ENCODE peak calls at places on chromosome X, in five cellular contexts. T is DMS79; K is astrocyte of the spinal cord; F is stimulated activated naive B cell treated with anti-CD40 and anti-IgM and Interleukin-4, amounts not matched to agents 10 μg/mL and 1 μg/mL and 100 μg/mL, for 72 hours; A is germinal center. E is an unnamed sample.

GRCh38 chrX:6279277-6279909 is 50.7 kb upstream of the NLGN4X start:
- DNase-seq in T (no peak), K (no peak), F (no peak), A (no peak), E (no peak)

GRCh38 chrX:50211510-50211909 is 6.9 kb downstream of the CCNB3 start:
- DNase-seq in T (no peak), K (no peak), F (no peak), A (no peak), E (peak)

GRCh38 chrX:143296521-143296920 is 220.8 kb downstream of the SPANXN3 start:
- DNase-seq in T (no peak), K (no peak), F (no peak), A (no peak), E (no peak)

GRCh38 chrX:7139202-7140081 is 8.1 kb upstream of the STS start:
- DNase-seq in T (no peak), K (peak), F (no peak), A (no peak), E (no peak)

GRCh38 chrX:136497556-136498048 is at the start of gene HTATSF1:
- DNase-seq in T (peak), K (no peak), F (no peak), A (peak), E (no peak)

GRCh38 chrX:19007868-19008267 is 24.0 kb upstream of the PHKA2 start:
- DNase-seq in T (no peak), K (no peak), F (no peak), A (no peak), E (no peak)

GRCh38 chrX:47489507-47490275 is 6.7 kb upstream of the ZNF41 start:
- DNase-seq in T (no peak), K (no peak), F (no peak), A (no peak), E (no peak)

GRCh38 chrX:26918633-26919032 is 544.5 kb downstream of the PPP4R3C start:
- DNase-seq in T (no peak), K (no peak), F (no peak), A (no peak), E (peak)

GRCh38 chrX:1464282-1465131 is 11.8 kb upstream of the ASMTL start:
- DNase-seq in T (no peak), K (no peak), F (no peak), A (no peak), E (peak)

GRCh38 chrX:120282697-120283096 is 28.6 kb downstream of the TMEM255A start:
- DNase-seq in T (no peak), K (no peak), F (no peak), A (no peak), E (no peak)

GRCh38 chrX:115031989-115032388 is 14.6 kb upstream of the IL13RA2 start:
- DNase-seq in T (no peak), K (no peak), F (no peak), A (no peak), E (no peak)

GRCh38 chrX:79270401-79270800 is 96.7 kb downstream of the ITM2A start:
- DNase-seq in T (no peak), K (no peak), F (peak), A (peak), E (no peak)

GRCh38 chrX:24838624-24839023 is 144.9 kb downstream of the POLA1 start:
- DNase-seq in T (no peak), K (peak), F (no peak), A (no peak), E (peak)

GRCh38 chrX:120213438-120214265 is 37.0 kb upstream of the ZBTB33 start:
- DNase-seq in T (no peak), K (peak), F (peak), A (peak), E (peak)

GRCh38 chrX:153304988-153305736 is 16.4 kb downstream of the PNMA6F start:
- DNase-seq in T (no peak), K (no peak), F (no peak), A (no peak), E (no peak)

GRCh38 chrX:48826135-48826875 is at the start of gene ERAS:
- DNase-seq in T (no peak), K (no peak), F (no peak), A (peak), E (no peak)

GRCh38 chrX:112677167-112677566 is 2.6 kb downstream of the LHFPL1 start:
- DNase-seq in T (no peak), K (no peak), F (no peak), A (no peak), E (no peak)

GRCh38 chrX:141439651-141440050 is 144.9 kb downstream of the SPANXA1 start:
- DNase-seq in T (no peak), K (no peak), F (no peak), A (no peak), E (no peak)

GRCh38 chrX:57933321-57933720 is 23.1 kb upstream of the ZXDA start:
- DNase-seq in T (no peak), K (no peak), F (no peak), A (no peak), E (no peak)

GRCh38 chrX:124211312-124211942 is 121.0 kb upstream of the TEX13D start:
- DNase-seq in T (no peak), K (no peak), F (no peak), A (peak), E (peak)

GRCh38 chrX:20265726-20266681 is 705 bp downstream of the RPS6KA3 start:
- DNase-seq in T (no peak), K (no peak), F (peak), A (peak), E (no peak)

GRCh38 chrX:15530318-15530717 is 29.7 kb downstream of the BMX start:
- DNase-seq in T (no peak), K (no peak), F (no peak), A (no peak), E (no peak)

GRCh38 chrX:50068293-50068568 is 132.6 kb downstream of the AKAP4 start:
- DNase-seq in T (no peak), K (no peak), F (no peak), A (no peak), E (no peak)

GRCh38 chrX:12142661-12143060 is 4.4 kb downstream of the FRMPD4 start:
- DNase-seq in T (no peak), K (no peak), F (no peak), A (no peak), E (no peak)

GRCh38 chrX:48490661-48491060 is 14.7 kb downstream of the FTSJ1 start:
- DNase-seq in T (no peak), K (no peak), F (no peak), A (no peak), E (peak)

GRCh38 chrX:74550295-74550802 is 64.1 kb downstream of the RLIM start:
- DNase-seq in T (peak), K (peak), F (peak), A (peak), E (peak)